ENCODE peak calls at places on chromosome 19, in five cellular contexts. One of them, this sample, is unnamed.

GRCh38 chr19:21603431-21604153 is 98.2 kb downstream of the ZNF429 start:
- DNase-seq in T-helper 1 cell: no peak
- DNase-seq in neural crest cell: no peak
- DNase-seq in K562: no peak
- DNase-seq in A172: no peak
- DNase-seq in this sample: peak

GRCh38 chr19:41408256-41408655 is 10.6 kb downstream of the BCKDHA start:
- DNase-seq in neural crest cell: no peak
- DNase-seq in A172: no peak
- DNase-seq in K562: no peak
- DNase-seq in T-helper 1 cell: no peak
- DNase-seq in this sample: no peak

GRCh38 chr19:11384778-11385129 is 640 bp upstream of the EPOR start:
- DNase-seq in A172: no peak
- DNase-seq in K562: no peak
- DNase-seq in T-helper 1 cell: no peak
- DNase-seq in neural crest cell: no peak
- DNase-seq in this sample: no peak

GRCh38 chr19:53812335-53812734 is 11.8 kb downstream of the NLRP12 start:
- DNase-seq in K562: no peak
- DNase-seq in T-helper 1 cell: no peak
- DNase-seq in neural crest cell: no peak
- DNase-seq in A172: peak
- DNase-seq in this sample: peak

GRCh38 chr19:34124828-34125227 is 47.5 kb upstream of the LSM14A start:
- DNase-seq in K562: no peak
- DNase-seq in T-helper 1 cell: no peak
- DNase-seq in neural crest cell: peak
- DNase-seq in A172: no peak
- DNase-seq in this sample: no peak

GRCh38 chr19:45009625-45010255 is 8.5 kb downstream of the RELB start:
- DNase-seq in T-helper 1 cell: no peak
- DNase-seq in K562: no peak
- DNase-seq in neural crest cell: no peak
- DNase-seq in A172: no peak
- DNase-seq in this sample: no peak

GRCh38 chr19:41537789-41538188 is 38.2 kb upstream of the CEACAM21 start:
- DNase-seq in T-helper 1 cell: no peak
- DNase-seq in neural crest cell: no peak
- DNase-seq in A172: peak
- DNase-seq in K562: peak
- DNase-seq in this sample: no peak

GRCh38 chr19:44718441-44719261 is 19.7 kb downstream of the CEACAM16 start:
- DNase-seq in neural crest cell: no peak
- DNase-seq in K562: no peak
- DNase-seq in T-helper 1 cell: no peak
- DNase-seq in A172: peak
- DNase-seq in this sample: peak

GRCh38 chr19:33419763-33420080 is 46.2 kb downstream of the CEBPG start:
- DNase-seq in A172: no peak
- DNase-seq in K562: peak
- DNase-seq in neural crest cell: peak
- DNase-seq in T-helper 1 cell: no peak
- DNase-seq in this sample: no peak

GRCh38 chr19:16447015-16447384 is 24.8 kb downstream of the EPS15L1 start:
- DNase-seq in K562: peak
- DNase-seq in neural crest cell: no peak
- DNase-seq in T-helper 1 cell: no peak
- DNase-seq in A172: peak
- DNase-seq in this sample: peak

GRCh38 chr19:5395541-5395940 is 54.9 kb upstream of the PTPRS start:
- DNase-seq in T-helper 1 cell: no peak
- DNase-seq in neural crest cell: no peak
- DNase-seq in A172: no peak
- DNase-seq in K562: no peak
- DNase-seq in this sample: peak

GRCh38 chr19:52444506-52444905 is 8.8 kb upstream of the ZNF578 start:
- DNase-seq in K562: no peak
- DNase-seq in A172: no peak
- DNase-seq in neural crest cell: no peak
- DNase-seq in T-helper 1 cell: no peak
- DNase-seq in this sample: no peak

GRCh38 chr19:4988770-4989251 is 19.9 kb downstream of the KDM4B start:
- DNase-seq in A172: peak
- DNase-seq in T-helper 1 cell: no peak
- DNase-seq in K562: no peak
- DNase-seq in neural crest cell: no peak
- DNase-seq in this sample: peak

GRCh38 chr19:14699641-14700040 is 9.8 kb downstream of the ZNF333 start:
- DNase-seq in K562: no peak
- DNase-seq in neural crest cell: no peak
- DNase-seq in A172: no peak
- DNase-seq in T-helper 1 cell: no peak
- DNase-seq in this sample: no peak

GRCh38 chr19:45306040-45306439 is 16.6 kb downstream of the CKM start:
- DNase-seq in neural crest cell: no peak
- DNase-seq in A172: no peak
- DNase-seq in T-helper 1 cell: no peak
- DNase-seq in K562: no peak
- DNase-seq in this sample: peak

GRCh38 chr19:40582467-40582866 is 5.8 kb downstream of the SHKBP1 start:
- DNase-seq in A172: no peak
- DNase-seq in K562: no peak
- DNase-seq in T-helper 1 cell: no peak
- DNase-seq in neural crest cell: no peak
- DNase-seq in this sample: no peak

GRCh38 chr19:3575949-3576673 is 3.4 kb downstream of the HMG20B start:
- DNase-seq in neural crest cell: no peak
- DNase-seq in A172: no peak
- DNase-seq in T-helper 1 cell: no peak
- DNase-seq in K562: no peak
- DNase-seq in this sample: no peak

GRCh38 chr19:16351133-16351809 is 26.6 kb downstream of the KLF2 start:
- DNase-seq in K562: peak
- DNase-seq in T-helper 1 cell: no peak
- DNase-seq in A172: peak
- DNase-seq in neural crest cell: no peak
- DNase-seq in this sample: peak

GRCh38 chr19:1671716-1672037 is 19.3 kb upstream of the TCF3 start:
- DNase-seq in A172: no peak
- DNase-seq in T-helper 1 cell: no peak
- DNase-seq in K562: peak
- DNase-seq in neural crest cell: no peak
- DNase-seq in this sample: no peak

GRCh38 chr19:1243768-1244692 is 2.5 kb downstream of the ATP5F1D start:
- DNase-seq in A172: peak
- DNase-seq in neural crest cell: peak
- DNase-seq in K562: no peak
- DNase-seq in T-helper 1 cell: peak
- DNase-seq in this sample: peak

GRCh38 chr19:623175-623916 is 10.0 kb downstream of the POLRMT start:
- DNase-seq in A172: no peak
- DNase-seq in neural crest cell: no peak
- DNase-seq in T-helper 1 cell: no peak
- DNase-seq in K562: no peak
- DNase-seq in this sample: no peak